ENCODE peak calls at places on chromosomes 13 and 19, in four cellular contexts. L is heart left ventricle, T is psoas muscle, U is AG04450. M is an unnamed sample.

GRCh38 chr19:6044056-6044805 is 66.1 kb downstream of the RFX2 start:
- DNase-seq in L (no peak), U (no peak), T (no peak), M (no peak)

GRCh38 chr19:43560687-43561086 is 14.6 kb downstream of the XRCC1 start:
- DNase-seq in U (no peak), L (no peak), T (no peak), M (no peak)

GRCh38 chr13:81929988-81930387 is 1589.1 kb upstream of the SPRY2 start:
- DNase-seq in U (no peak), T (no peak), L (no peak), M (no peak)

GRCh38 chr13:111202745-111203144 is 87.6 kb downstream of the ARHGEF7 start:
- DNase-seq in T (no peak), U (no peak), L (peak; percentile 62), M (no peak)

GRCh38 chr13:112576191-112576590 is 11.8 kb downstream of the TUBGCP3 start:
- DNase-seq in L (no peak), T (no peak), U (no peak), M (no peak)

GRCh38 chr19:21569497-21569870 is 64.1 kb downstream of the ZNF429 start:
- DNase-seq in U (no peak), T (no peak), L (peak; percentile 79), M (peak; percentile 33)

GRCh38 chr19:5913739-5914357 is at the start of gene CAPS:
- DNase-seq in T (no peak), U (no peak), L (no peak), M (no peak)

GRCh38 chr19:18119243-18120105 is 21.9 kb downstream of the MAST3 start:
- DNase-seq in T (no peak), U (no peak), L (no peak), M (no peak)

GRCh38 chr13:46621133-46621532 is 68.2 kb downstream of the LRCH1 start:
- DNase-seq in L (no peak), T (no peak), U (no peak), M (no peak)

GRCh38 chr19:3304871-3305423 is 61.4 kb upstream of the NFIC start:
- DNase-seq in L (peak; percentile 62), T (peak; percentile 87), U (peak; percentile 32), M (peak; percentile 79)

DNA sequence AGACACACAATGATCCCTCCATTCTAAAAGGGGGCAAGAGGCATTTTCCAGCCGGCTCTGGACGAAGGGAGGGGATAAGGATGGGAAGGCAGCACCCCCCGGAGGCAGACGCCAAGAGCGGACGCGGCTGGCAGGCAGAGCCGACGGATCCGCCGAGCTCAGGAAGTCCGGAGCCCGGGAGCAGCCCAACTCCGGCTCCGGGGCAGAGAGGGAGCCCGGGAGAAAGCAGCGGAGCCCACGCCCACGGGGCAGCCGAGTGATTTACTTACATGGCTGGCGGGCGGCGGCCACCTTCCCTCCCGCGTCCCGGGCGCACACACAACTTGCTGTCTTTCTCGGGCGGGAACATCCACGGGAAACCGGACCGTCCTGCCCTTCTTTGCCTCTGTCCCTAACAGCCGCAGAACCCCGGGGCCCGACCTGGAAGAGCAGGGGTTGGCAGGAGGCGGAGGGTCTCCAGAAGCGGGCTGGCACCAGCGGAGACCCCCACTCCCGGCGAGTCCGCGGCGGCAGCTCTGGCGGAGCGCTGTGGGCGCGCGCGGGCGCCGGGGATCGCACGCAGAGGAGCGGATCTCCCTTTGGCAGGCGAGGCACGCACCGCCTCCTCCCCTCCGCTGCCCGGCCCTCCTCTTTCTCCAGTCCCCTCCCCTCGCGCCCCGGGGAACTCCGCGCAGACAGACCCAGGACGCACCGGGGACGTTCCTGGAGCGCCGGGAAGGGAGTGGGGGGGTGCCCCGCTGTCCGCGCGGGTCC is at the start of gene LHFPL6:
- DNase-seq in U (peak; percentile 41), L (peak; percentile 91), T (peak; percentile 87), M (peak; percentile 75)
- TF ChIP-seq CTCF in U (peak; percentile 60), L (no peak), T (no peak), M (peak; percentile 43)

GRCh38 chr19:29121684-29122083 is 91.3 kb downstream of the UQCRFS1 start:
- DNase-seq in U (no peak), L (no peak), T (no peak), M (no peak)
- TF ChIP-seq CTCF in U (peak; percentile 15), L (no peak), T (peak; percentile 19), M (peak; percentile 68)

DNA sequence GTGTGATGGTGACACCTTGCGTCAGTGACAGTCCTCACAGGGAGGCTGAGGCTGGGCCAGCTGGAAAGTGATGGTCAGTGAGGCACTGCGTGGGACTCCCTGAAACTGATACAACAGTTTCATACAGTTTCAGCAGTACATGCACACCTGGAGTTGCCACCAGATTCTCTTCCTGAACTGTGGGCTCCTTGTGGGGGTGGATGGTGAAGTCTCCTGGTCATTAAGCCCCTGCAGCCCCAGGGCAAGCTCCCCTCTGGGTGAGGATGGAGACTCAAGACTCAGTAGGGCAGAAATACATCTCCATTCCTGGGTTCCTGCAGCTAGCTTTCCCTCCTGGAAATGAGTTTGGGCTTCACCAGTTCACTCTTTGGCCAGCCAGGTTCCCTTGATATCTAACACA is 392.7 kb downstream of the UQCRFS1 start:
- DNase-seq in T (no peak), L (no peak), U (no peak), M (no peak)
- TF ChIP-seq CTCF in T (no peak), L (no peak), U (no peak), M (no peak)

GRCh38 chr13:30608364-30608763 is 9.4 kb upstream of the USPL1 start:
- DNase-seq in T (no peak), L (no peak), U (no peak), M (no peak)
- TF ChIP-seq CTCF in T (no peak), L (no peak), U (no peak), M (no peak)

DNA sequence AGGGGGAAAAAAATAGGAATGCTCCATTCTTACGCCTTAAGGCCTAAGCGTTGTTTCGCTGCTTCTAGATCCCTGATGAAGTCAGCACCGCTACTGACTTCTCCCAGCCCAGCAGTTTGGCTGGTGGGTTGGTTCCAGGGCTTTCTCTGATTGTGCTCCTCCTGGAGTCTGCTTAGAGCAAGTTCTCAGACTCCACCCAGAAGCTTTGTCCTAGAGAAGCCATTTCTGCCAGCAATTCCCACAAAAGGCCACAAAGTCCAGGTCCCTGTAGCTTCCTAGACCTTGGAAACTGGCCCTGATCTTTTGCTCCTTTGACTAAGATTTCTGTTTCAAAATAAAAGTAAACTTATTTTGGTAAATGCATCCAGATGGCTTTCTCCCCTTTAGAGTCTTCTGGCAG is 65.4 kb downstream of the KCTD12 start:
- DNase-seq in L (peak; percentile 77), T (peak; percentile 79), U (no peak), M (no peak)
- TF ChIP-seq CTCF in L (peak; percentile 11), T (no peak), U (no peak), M (no peak)

DNA sequence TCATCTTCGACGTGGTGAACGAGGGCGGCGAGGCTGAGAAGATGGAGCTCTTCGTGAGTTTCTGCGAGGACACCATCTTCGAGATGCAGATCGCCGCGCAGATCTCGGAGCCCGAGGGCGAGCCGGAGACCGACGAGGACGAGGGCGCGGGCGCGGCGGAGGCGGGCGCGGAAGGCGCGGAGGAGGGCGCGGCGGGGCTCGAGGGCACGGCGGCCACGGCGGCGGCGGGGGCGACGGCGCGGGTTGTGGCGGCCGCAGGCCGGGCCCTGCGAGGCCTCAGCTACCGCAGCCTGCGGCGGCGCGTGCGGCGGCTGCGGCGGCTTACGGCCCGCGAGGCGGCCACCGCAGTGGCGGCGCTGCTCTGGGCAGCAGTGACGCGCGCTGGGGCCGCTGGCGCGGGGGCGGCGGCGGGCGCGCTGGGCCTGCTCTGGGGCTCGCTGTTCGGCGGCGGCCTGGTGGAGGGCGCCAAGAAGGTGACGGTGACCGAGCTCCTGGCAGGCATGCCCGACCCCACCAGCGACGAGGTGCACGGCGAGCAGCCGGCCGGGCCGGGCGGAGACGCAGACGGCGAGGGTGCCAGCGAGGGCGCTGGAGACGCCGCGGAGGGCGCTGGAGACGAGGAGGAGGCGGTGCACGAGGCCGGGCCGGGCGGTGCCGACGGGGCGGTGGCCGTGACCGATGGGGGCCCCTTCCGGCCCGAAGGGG is 52.6 kb downstream of the MAP4K1 start:
- DNase-seq in T (peak; percentile 51), U (no peak), L (no peak), M (no peak)
- TF ChIP-seq CTCF in T (no peak), U (no peak), L (no peak), M (no peak)

DNA sequence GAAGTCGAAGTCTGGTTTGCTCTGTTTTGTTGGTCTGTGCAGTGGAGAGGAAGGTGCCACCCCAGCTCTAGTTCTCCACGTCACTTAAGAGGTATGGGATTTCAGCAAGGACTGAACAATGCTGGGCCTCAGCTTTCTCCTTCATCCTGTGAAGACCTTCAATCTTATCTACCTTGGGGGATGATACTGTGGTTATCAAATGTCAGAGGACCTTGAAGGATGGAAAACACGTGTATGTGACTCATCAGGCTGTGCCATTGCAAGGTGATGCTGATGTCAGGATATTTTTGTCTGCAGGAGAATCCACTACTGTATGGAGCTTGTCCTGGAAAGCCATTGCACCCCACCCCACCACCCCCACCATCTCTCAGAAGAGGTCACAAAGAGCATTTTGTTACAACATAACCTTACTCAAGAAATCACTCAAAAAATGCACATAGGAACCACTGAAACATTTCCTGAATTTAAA is 81.4 kb upstream of the UQCRFS1 start:
- DNase-seq in U (no peak), T (no peak), L (no peak), M (no peak)
- TF ChIP-seq CTCF in U (no peak), T (no peak), L (no peak), M (no peak)

GRCh38 chr19:36528921-36529518 is 949 bp upstream of the ZNF260 start:
- DNase-seq in T (no peak), L (no peak), U (no peak), M (peak; percentile 20)
- TF ChIP-seq CTCF in T (no peak), L (no peak), U (no peak), M (no peak)

DNA sequence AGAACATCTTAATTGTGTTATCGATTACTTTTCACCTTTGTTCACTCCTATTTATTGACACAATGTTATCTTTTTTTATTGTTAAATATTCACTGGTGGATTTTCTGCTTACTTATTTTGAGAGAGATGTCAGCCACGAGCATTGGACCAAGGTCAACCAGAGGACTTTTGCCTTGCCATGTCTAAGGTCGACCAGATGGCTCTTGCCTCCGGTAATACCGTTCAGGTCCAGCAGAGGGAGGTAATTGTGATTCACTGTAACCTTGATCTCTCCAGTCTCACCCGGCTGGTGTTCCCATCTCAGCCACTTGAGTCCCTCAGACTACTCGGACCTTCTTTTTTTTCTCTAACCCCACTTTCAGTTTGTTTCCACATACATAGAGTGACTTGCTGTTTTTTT is 1438.1 kb downstream of the UQCRFS1 start:
- DNase-seq in U (no peak), T (no peak), L (no peak), M (peak; percentile 44)
- TF ChIP-seq CTCF in U (peak; percentile 23), T (no peak), L (no peak), M (peak; percentile 54)

GRCh38 chr13:65882810-65883209 is 1347.3 kb downstream of the PCDH9 start:
- DNase-seq in L (no peak), T (no peak), U (no peak), M (no peak)
- TF ChIP-seq CTCF in L (no peak), T (no peak), U (peak; percentile 24), M (no peak)

M was measured in WERI-Rb-1.